ENCODE peak calls at places on chromosomes 5 and 9, in seven cellular contexts. V, N, S, I, T, Z and R are unnamed samples.

GRCh38 chr9:114743446-114743845 is 61.5 kb upstream of the TEX48 start:
- DNase-seq in V (no peak), N (no peak), S (no peak), I (no peak), T (no peak), Z (no peak), R (no peak)

GRCh38 chr9:85940832-85941616 is at the start of gene NAA35:
- DNase-seq in V (peak), N (peak), S (peak), I (peak), T (peak), Z (peak), R (peak)

GRCh38 chr5:35773936-35774335 is 82.8 kb upstream of the IL7R start:
- DNase-seq in V (no peak), N (no peak), S (no peak), I (no peak), T (no peak), Z (peak), R (peak)

GRCh38 chr5:173639-174600 is 17.4 kb upstream of the LRRC14B start:
- DNase-seq in V (no peak), N (no peak), S (no peak), I (no peak), T (no peak), Z (no peak), R (no peak)

GRCh38 chr9:123044556-123044955 is 11.1 kb downstream of the GPR21 start:
- DNase-seq in V (no peak), N (no peak), S (no peak), I (no peak), T (no peak), Z (peak), R (peak)

GRCh38 chr5:135153661-135154060 is 119.6 kb upstream of the PITX1 start:
- DNase-seq in V (no peak), N (no peak), S (no peak), I (no peak), T (no peak), Z (peak), R (peak)

GRCh38 chr5:32299059-32299677 is 13.6 kb downstream of the MTMR12 start:
- DNase-seq in V (no peak), N (no peak), S (no peak), I (no peak), T (peak), Z (no peak), R (no peak)

GRCh38 chr5:93503598-93504067 is 77.4 kb downstream of the NR2F1-AS1 start:
- DNase-seq in V (no peak), N (no peak), S (no peak), I (peak), T (no peak), Z (peak), R (peak)

GRCh38 chr5:36276864-36277263 is 24.8 kb downstream of the RANBP3L start:
- DNase-seq in V (no peak), N (no peak), S (no peak), I (no peak), T (no peak), Z (no peak), R (no peak)

GRCh38 chr5:41763096-41763495 is 107.1 kb downstream of the OXCT1 start:
- DNase-seq in V (no peak), N (no peak), S (no peak), I (no peak), T (no peak), Z (peak), R (peak)

GRCh38 chr5:152592416-152592815 is 187.3 kb upstream of the NMUR2 start:
- DNase-seq in V (no peak), N (no peak), S (no peak), I (no peak), T (no peak), Z (no peak), R (peak)
- TF ChIP-seq CTCF in V (no peak), N (no peak), S (no peak), I (no peak), T (no peak), Z (peak), R (peak)

GRCh38 chr5:156718985-156719384 is 131.1 kb upstream of the PPP1R2B start:
- DNase-seq in V (no peak), N (no peak), S (no peak), I (no peak), T (peak), Z (no peak), R (no peak)
- TF ChIP-seq CTCF in V (no peak), N (no peak), S (no peak), I (no peak), T (peak), Z (no peak), R (no peak)

GRCh38 chr9:25003686-25004085 is 458.0 kb upstream of the IZUMO3 start:
- DNase-seq in V (no peak), N (no peak), S (no peak), I (no peak), T (peak), Z (no peak), R (no peak)
- TF ChIP-seq CTCF in V (no peak), N (no peak), S (no peak), I (no peak), T (peak), Z (no peak), R (peak)

DNA sequence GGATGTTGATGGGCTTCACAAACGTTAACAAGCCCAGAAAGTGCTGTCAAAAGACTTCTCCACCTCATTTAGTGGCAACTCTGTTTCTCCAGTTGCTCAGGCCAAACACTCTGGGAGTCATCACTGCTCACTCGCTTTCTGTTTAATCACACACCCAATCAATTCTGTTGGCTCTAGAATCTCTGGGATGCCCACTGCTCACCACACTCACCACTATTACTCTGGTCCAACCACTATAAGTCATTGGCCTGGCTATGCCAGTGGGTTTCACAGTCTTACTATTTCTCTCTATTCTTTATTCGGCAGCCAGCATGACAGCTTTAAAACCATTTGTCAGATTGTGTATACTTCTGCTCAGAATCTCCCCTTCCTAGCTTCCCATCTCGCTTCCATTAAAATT is 163.6 kb downstream of the KDM4C start:
- DNase-seq in V (no peak), N (no peak), S (no peak), I (no peak), T (no peak), Z (no peak), R (no peak)
- TF ChIP-seq CTCF in V (no peak), N (no peak), S (no peak), I (no peak), T (no peak), Z (no peak), R (no peak)

DNA sequence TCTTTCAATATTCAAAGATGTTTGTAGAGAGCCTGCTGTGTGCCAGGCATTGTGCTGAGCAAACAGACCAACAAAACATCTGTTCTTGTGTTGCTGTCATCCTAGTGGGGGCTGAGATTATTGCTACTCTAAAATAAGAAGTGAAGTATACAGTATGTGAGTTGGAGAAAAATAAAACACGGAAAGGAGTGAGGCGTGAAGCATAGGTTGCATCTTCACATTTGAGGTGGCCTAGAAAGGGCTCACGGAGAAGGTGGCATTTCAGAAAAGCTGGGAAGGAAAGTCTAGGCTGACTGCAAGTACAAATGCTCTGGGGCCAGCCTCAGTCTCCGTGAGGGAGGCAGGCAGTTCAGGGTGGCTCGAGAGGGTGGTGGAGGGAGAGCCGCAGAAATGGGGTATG is 80.3 kb downstream of the CSNK1A1 start:
- DNase-seq in V (no peak), N (no peak), S (no peak), I (no peak), T (no peak), Z (no peak), R (no peak)
- TF ChIP-seq CTCF in V (no peak), N (no peak), S (no peak), I (no peak), T (no peak), Z (no peak), R (no peak)